ENCODE peak calls at places on chromosomes 2 and 18, in six cellular contexts. T is IMR-90, J is mesendoderm, Q is H9, H is H1, F is trophoblast cell. L is an unnamed sample.

GRCh38 chr2:104929663-104930062 is 75.7 kb downstream of the POU3F3 start:
- DNase-seq in F (no peak), Q (no peak), H (no peak), J (no peak), T (no peak), L (no peak)

GRCh38 chr2:36697424-36698066 is 1.0 kb downstream of the VIT start:
- DNase-seq in H (no peak), J (peak), F (no peak), T (peak), Q (no peak), L (no peak)

GRCh38 chr18:68314403-68314802 is 400.5 kb downstream of the TMX3 start:
- DNase-seq in Q (no peak), H (no peak), T (peak), J (no peak), F (no peak), L (no peak)

GRCh38 chr2:225735844-225736243 is 336.3 kb downstream of the NYAP2 start:
- DNase-seq in T (peak), Q (no peak), F (no peak), J (no peak), H (no peak), L (no peak)

GRCh38 chr2:156005999-156006712 is 326.4 kb downstream of the NR4A2 start:
- DNase-seq in J (peak), T (no peak), F (no peak), Q (peak), H (no peak), L (no peak)

GRCh38 chr18:43780782-43781340 is 503.6 kb upstream of the SYT4 start:
- DNase-seq in F (no peak), T (peak), Q (no peak), H (no peak), J (no peak), L (no peak)

GRCh38 chr2:71759056-71759455 is 305.7 kb downstream of the DYSF start:
- DNase-seq in Q (no peak), F (no peak), T (peak), J (no peak), H (no peak), L (no peak)

GRCh38 chr18:68865503-68865902 is 67.6 kb downstream of the CCDC102B start:
- DNase-seq in Q (no peak), H (no peak), J (no peak), T (no peak), F (no peak), L (no peak)

GRCh38 chr2:143140864-143141637 is 11.8 kb downstream of the ARHGAP15 start:
- DNase-seq in F (no peak), T (no peak), Q (no peak), H (no peak), J (no peak), L (no peak)

GRCh38 chr18:59559528-59559927 is 137.7 kb downstream of the CCBE1 start:
- DNase-seq in J (no peak), H (no peak), T (no peak), F (no peak), Q (no peak), L (no peak)

GRCh38 chr18:55265916-55266488 is 306.7 kb upstream of the CCDC68 start:
- DNase-seq in H (no peak), F (no peak), J (peak), Q (no peak), T (peak), L (no peak)

GRCh38 chr2:54858021-54858681 is 134.7 kb downstream of the EML6 start:
- DNase-seq in F (no peak), J (no peak), Q (no peak), H (no peak), T (peak), L (no peak)

GRCh38 chr2:196268538-196269338 is 97.4 kb upstream of the STK17B start:
- DNase-seq in F (peak), Q (no peak), J (peak), H (no peak), T (peak), L (no peak)

GRCh38 chr2:149994057-149994728 is 406.6 kb upstream of the MMADHC start:
- DNase-seq in F (peak), Q (no peak), H (no peak), J (peak), T (peak), L (no peak)

GRCh38 chr2:109699646-109700045 is 85.5 kb downstream of the SOWAHC start:
- DNase-seq in J (peak), T (no peak), Q (no peak), H (no peak), F (no peak), L (no peak)

GRCh38 chr2:128316777-128317185 is 1.9 kb downstream of the HS6ST1 start:
- DNase-seq in H (no peak), F (no peak), J (no peak), Q (no peak), T (no peak), L (no peak)

GRCh38 chr2:151111599-151112278 is 149.9 kb downstream of the RBM43 start:
- DNase-seq in T (peak), F (no peak), Q (peak), J (peak), H (no peak), L (no peak)

GRCh38 chr2:239819091-239819973 is 205.8 kb downstream of the NDUFA10 start:
- DNase-seq in H (no peak), F (no peak), Q (peak), J (no peak), T (no peak), L (no peak)

GRCh38 chr18:49999128-49999527 is 185.8 kb upstream of the ACAA2 start:
- DNase-seq in F (no peak), T (no peak), Q (no peak), J (no peak), H (no peak), L (no peak)

GRCh38 chr2:124267821-124268220 is 242.7 kb downstream of the CNTNAP5 start:
- DNase-seq in H (no peak), Q (no peak), F (no peak), J (peak), T (peak), L (no peak)

GRCh38 chr18:29163596-29163995 is 986.7 kb upstream of the CDH2 start:
- DNase-seq in F (no peak), H (no peak), T (no peak), J (no peak), Q (no peak), L (no peak)

GRCh38 chr2:233446121-233446520 is 91.8 kb downstream of the DGKD start:
- DNase-seq in T (no peak), Q (no peak), H (no peak), J (no peak), F (no peak), L (no peak)

GRCh38 chr2:158346041-158346440 is 110.5 kb downstream of the CCDC148 start:
- DNase-seq in H (no peak), T (no peak), F (no peak), Q (no peak), J (peak), L (peak)

GRCh38 chr2:157808421-157808820 is 67.7 kb downstream of the ACVR1 start:
- DNase-seq in J (no peak), H (no peak), Q (no peak), F (no peak), T (no peak), L (no peak)

GRCh38 chr18:56532176-56532840 is 106.1 kb downstream of the TXNL1 start:
- DNase-seq in F (no peak), H (no peak), T (peak), J (no peak), Q (no peak), L (no peak)

GRCh38 chr2:121263996-121264715 is 20.8 kb downstream of the TFCP2L1 start:
- DNase-seq in Q (no peak), H (no peak), T (no peak), J (no peak), F (no peak), L (no peak)

GRCh38 chr2:193845604-193846003 is 1650.9 kb upstream of the TMEFF2 start:
- DNase-seq in J (no peak), F (no peak), T (no peak), H (no peak), Q (no peak), L (no peak)

GRCh38 chr2:46829240-46829970 is 86.2 kb downstream of the MCFD2 start:
- DNase-seq in H (no peak), F (no peak), T (no peak), J (no peak), Q (no peak), L (no peak)

GRCh38 chr2:71070294-71071025 is 2.0 kb downstream of the NAGK start:
- DNase-seq in J (peak), Q (peak), H (no peak), T (peak), F (peak), L (no peak)

GRCh38 chr18:72871091-72871490 is 3.3 kb upstream of the NETO1 start:
- DNase-seq in H (no peak), T (peak), J (no peak), Q (no peak), F (no peak), L (no peak)

GRCh38 chr2:142915502-142915901 is 38.0 kb downstream of the KYNU start:
- DNase-seq in J (no peak), H (no peak), F (no peak), Q (no peak), T (peak), L (no peak)

GRCh38 chr18:25786778-25787177 is 303.6 kb downstream of the SS18 start:
- DNase-seq in F (peak), H (no peak), T (peak), Q (no peak), J (no peak), L (no peak)

GRCh38 chr18:74507120-74507881 is 11.1 kb downstream of the CNDP2 start:
- DNase-seq in J (no peak), T (no peak), Q (peak), F (no peak), H (no peak), L (no peak)

GRCh38 chr2:195560209-195560907 is 96.7 kb upstream of the SLC39A10 start:
- DNase-seq in H (no peak), J (no peak), T (peak), Q (no peak), F (no peak), L (no peak)

GRCh38 chr2:15334650-15335326 is 226.3 kb downstream of the NBAS start:
- DNase-seq in J (no peak), H (no peak), F (no peak), Q (no peak), T (peak), L (no peak)

GRCh38 chr2:27792759-27793158 is 21.2 kb downstream of the MRPL33 start:
- DNase-seq in T (peak), F (no peak), J (no peak), Q (no peak), H (no peak), L (no peak)
- H3K18ac ChIP-seq in T (peak), F (no peak), J (no peak), Q (no peak), H (no peak), L (no peak)

GRCh38 chr2:73113634-73113958 is 848 bp upstream of the RAB11FIP5 start:
- DNase-seq in F (no peak), H (no peak), Q (no peak), J (no peak), T (no peak), L (no peak)

GRCh38 chr2:73112913-73113633 is at the start of gene RAB11FIP5:
- DNase-seq in T (peak), Q (peak), F (peak), J (peak), H (peak), L (peak)

GRCh38 chr2:73110622-73111299 is 2.0 kb downstream of the RAB11FIP5 start:
- DNase-seq in Q (no peak), J (no peak), T (peak), H (no peak), F (no peak), L (no peak)

GRCh38 chr2:73111300-73112025 is 1.3 kb downstream of the RAB11FIP5 start:
- DNase-seq in T (no peak), Q (peak), H (peak), F (peak), J (peak), L (peak)

DNA sequence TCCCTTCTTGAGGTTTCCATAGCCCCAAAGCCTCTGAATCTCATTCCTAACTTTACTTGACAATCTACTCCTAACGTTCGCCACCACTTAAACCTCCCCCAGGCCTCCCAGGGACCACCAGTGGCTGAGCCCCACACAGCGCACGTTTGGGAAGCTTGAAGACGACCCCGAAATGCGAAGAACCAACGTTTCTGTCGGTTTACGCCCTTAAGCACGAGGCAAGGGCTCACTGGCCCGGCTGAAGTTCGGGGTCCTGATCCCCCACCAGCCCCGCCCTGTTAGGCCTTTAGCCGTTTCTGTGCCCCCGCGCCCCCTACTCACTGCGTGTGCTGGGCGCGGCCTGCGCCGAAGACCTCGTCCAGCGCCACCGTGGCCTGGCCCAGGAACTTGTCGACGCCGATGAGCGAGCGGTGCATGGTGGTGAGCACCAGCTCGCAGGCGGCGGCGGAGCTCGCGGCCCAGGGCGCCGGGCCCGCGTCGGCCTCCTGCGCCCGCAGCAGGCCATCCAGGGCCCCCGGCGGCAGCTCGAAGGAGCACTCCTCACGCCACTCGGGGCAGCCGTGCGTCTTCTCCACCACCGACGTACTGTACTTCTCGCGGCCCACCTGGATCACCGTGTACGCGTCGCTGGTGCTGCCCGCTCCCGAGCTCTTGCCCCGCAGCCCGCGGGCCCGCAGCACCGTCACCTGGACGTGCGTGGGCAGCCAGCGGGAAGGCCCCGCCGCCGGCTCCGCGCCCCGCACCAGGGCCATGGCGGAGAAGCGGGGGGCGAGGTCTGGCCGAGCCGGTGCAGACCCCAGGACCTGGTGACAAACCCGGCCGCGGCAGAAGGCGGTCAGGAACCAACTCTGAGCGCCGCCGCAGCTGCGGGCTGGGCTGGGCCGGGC is 479 bp downstream of the RAB11FIP5 start:
- DNase-seq in Q (peak), J (peak), T (peak), H (peak), F (peak), L (peak)
- H3K23ac ChIP-seq in Q (no peak), J (no peak), T (peak), H (no peak), F (no peak), L (peak)

GRCh38 chr2:39523308-39524044 is 86.4 kb upstream of the MAP4K3 start:
- DNase-seq in J (peak), F (no peak), H (no peak), Q (no peak), T (peak), L (no peak)

GRCh38 chr2:39524061-39524460 is 87.0 kb upstream of the MAP4K3 start:
- DNase-seq in T (no peak), Q (no peak), F (no peak), J (no peak), H (no peak), L (no peak)

GRCh38 chr2:39524756-39525635 is 87.9 kb upstream of the MAP4K3 start:
- DNase-seq in T (no peak), F (no peak), J (no peak), Q (no peak), H (no peak), L (no peak)

GRCh38 chr2:39521876-39522517 is 84.9 kb upstream of the MAP4K3 start:
- DNase-seq in Q (no peak), F (no peak), T (no peak), J (no peak), H (no peak), L (no peak)

DNA sequence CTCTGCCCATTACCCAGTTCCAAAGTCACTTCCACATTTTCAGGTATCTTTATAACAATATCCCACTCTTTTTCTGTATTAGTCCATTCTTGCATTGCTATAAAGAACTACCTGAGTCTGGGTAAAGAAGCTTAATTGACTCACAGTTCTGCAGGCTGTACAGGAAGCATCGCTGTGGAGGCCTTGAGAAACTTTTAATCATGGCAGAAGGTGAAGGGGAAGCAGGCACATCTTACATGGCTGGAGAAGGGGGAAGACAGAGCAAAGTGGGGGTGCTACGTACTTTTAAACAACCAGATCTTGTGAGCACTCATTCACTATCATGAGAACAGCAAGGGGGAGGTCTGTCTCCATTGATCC is 85.4 kb upstream of the MAP4K3 start:
- DNase-seq in H (no peak), F (no peak), T (no peak), Q (no peak), J (no peak), L (no peak)
- H2AK5ac ChIP-seq in H (no peak), F (peak), T (peak), Q (no peak), J (no peak), L (no peak)

DNA sequence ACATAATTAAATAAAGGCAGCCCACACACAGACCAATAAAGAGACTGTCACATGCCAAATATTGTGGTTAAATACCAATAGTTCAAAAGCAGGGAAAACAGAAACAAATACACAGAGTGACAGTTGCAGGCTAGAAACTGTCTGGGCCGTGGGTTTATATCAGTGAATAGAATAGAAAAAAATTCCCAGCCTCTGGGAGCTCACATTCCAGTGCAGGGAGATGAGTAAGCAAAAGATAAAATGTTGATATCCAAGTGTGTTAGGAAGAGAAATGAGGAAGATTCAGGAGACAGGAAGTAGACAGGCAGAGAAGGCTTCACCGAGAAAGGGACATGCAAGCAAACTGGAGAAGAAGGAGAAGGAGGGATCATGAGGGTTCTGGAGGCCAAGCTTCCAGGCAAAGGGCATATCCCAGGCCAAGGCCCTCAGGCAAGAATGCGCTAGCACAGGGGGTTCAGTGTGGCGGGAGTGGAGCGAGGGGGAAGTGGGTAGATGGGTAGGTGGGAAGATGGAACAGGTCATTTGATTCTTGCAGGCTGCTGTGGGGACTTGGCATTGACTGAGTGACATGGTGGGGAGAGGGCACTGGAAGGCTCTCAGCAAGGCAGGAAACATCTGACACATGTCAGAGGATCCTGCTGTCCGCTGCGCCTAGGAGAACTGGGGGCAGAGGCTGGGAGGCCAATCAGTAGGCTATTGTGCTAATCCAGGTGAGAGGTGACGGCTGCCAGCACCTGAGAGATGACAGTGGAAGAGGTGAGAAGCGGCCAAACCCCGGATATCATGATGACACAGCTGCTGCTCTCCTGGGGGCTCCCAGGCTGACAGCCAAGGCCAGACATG is 89.2 kb downstream of the ZBTB7C start:
- DNase-seq in T (peak), J (peak), H (no peak), F (peak), Q (no peak), L (no peak)
- H3K18ac ChIP-seq in T (no peak), J (no peak), H (no peak), F (no peak), Q (no peak), L (peak)

GRCh38 chr18:11849845-11850747 is 1.1 kb upstream of the CHMP1B start:
- DNase-seq in Q (no peak), H (peak), F (peak), J (peak), T (peak), L (no peak)

GRCh38 chr18:11850821-11851155 is 425 bp upstream of the CHMP1B start:
- DNase-seq in F (no peak), Q (no peak), H (no peak), T (no peak), J (peak), L (no peak)

GRCh38 chr18:11852048-11852341 is 782 bp downstream of the CHMP1B start:
- DNase-seq in J (no peak), H (no peak), F (no peak), Q (no peak), T (no peak), L (no peak)

GRCh38 chr18:11849279-11849678 is 1.9 kb upstream of the CHMP1B start:
- DNase-seq in Q (no peak), H (peak), J (no peak), T (no peak), F (no peak), L (no peak)

DNA sequence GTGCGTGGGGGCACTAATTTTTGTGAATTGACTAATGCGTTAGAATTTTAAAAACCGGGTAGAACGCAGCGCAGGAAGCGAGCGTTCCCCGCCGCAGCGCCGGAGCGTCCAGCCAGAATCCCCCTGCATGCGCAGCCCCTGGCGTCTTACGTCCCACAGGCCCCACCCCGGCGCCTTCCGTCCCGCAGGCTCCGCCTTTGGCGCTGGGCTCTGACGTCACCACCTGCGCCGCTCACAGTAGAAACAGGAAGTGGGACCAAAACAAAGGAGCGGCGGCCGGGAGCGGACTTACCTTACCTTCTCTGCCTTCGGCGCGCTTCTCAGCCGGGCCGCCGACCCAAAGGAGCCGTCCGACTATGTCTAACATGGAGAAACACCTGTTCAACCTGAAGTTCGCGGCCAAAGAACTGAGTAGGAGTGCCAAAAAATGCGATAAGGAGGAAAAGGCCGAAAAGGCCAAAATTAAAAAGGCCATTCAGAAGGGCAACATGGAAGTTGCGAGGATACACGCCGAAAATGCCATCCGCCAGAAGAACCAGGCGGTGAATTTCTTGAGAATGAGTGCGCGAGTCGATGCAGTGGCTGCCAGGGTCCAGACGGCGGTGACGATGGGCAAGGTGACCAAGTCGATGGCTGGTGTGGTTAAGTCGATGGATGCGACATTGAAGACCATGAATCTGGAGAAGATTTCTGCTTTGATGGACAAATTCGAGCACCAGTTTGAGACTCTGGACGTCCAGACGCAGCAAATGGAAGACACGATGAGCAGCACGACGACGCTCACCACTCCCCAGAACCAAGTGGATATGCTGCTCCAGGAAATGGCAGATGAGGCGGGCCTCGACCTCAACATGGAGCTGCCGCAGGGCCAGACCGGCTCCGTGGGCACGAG is at the start of gene CHMP1B:
- DNase-seq in T (peak), J (peak), H (peak), F (peak), Q (peak), L (peak)
- H3K23ac ChIP-seq in T (peak), J (no peak), H (no peak), F (no peak), Q (no peak), L (peak)

GRCh38 chr2:169584005-169584877 is at the start of gene PPIG:
- DNase-seq in H (peak), Q (peak), J (peak), T (peak), F (peak), L (peak)
- H2AK5ac ChIP-seq in H (peak), Q (peak), J (no peak), T (peak), F (peak), L (no peak)